ENCODE peak calls at places on chromosomes 7 and 10, in nine cellular contexts. S is prostate gland, B is H54, U is gastrocnemius medialis, X is adrenal gland, G is K562, A is stomach, Z is uterus, D is lower leg skin. T is an unnamed sample.

GRCh38 chr7:12244129-12244528 is 33.0 kb downstream of the TMEM106B start:
- DNase-seq in B (peak), X (no peak), D (no peak), Z (no peak), U (no peak), G (peak), S (no peak), A (peak), T (peak)

GRCh38 chr7:28981282-28981555 is 23.1 kb upstream of the TRIL start:
- DNase-seq in D (no peak), S (no peak), A (no peak), X (no peak), U (no peak), G (no peak), Z (no peak), B (no peak), T (no peak)

GRCh38 chr10:55283041-55283440 is 482.0 kb upstream of the PCDH15 start:
- DNase-seq in A (no peak), U (no peak), D (no peak), G (no peak), B (no peak), X (peak), Z (no peak), S (no peak), T (no peak)

GRCh38 chr7:153188161-153188560 is 428.6 kb downstream of the ACTR3B start:
- DNase-seq in D (no peak), U (no peak), X (no peak), A (no peak), B (no peak), S (no peak), Z (no peak), G (no peak), T (no peak)

GRCh38 chr7:24936121-24936824 is 43.7 kb downstream of the OSBPL3 start:
- DNase-seq in U (no peak), X (no peak), G (no peak), B (no peak), D (no peak), A (no peak), Z (no peak), S (no peak), T (no peak)

GRCh38 chr7:45145881-45146280 is 11.7 kb upstream of the RAMP3 start:
- DNase-seq in U (peak), Z (no peak), A (no peak), G (no peak), S (no peak), D (no peak), B (no peak), X (no peak), T (no peak)

GRCh38 chr7:118870187-118870586 is 645.7 kb downstream of the ANKRD7 start:
- DNase-seq in X (no peak), D (no peak), B (no peak), A (no peak), U (no peak), G (no peak), Z (no peak), S (no peak), T (no peak)

GRCh38 chr10:125448596-125448995 is 234.4 kb downstream of the TEX36 start:
- DNase-seq in D (no peak), A (no peak), X (no peak), B (peak), Z (no peak), G (peak), U (no peak), S (no peak), T (peak)

GRCh38 chr10:28179490-28180099 is 123.3 kb downstream of the MPP7 start:
- DNase-seq in A (no peak), X (peak), U (no peak), D (no peak), G (peak), B (no peak), S (peak), Z (peak), T (peak)

GRCh38 chr7:1725199-1725701 is 55.2 kb downstream of the ELFN1 start:
- DNase-seq in D (no peak), S (no peak), U (peak), A (peak), B (no peak), Z (no peak), G (no peak), X (no peak), T (no peak)

GRCh38 chr10:13505040-13505680 is 23.7 kb downstream of the BEND7 start:
- DNase-seq in X (no peak), U (no peak), G (no peak), D (no peak), S (no peak), B (no peak), Z (no peak), A (no peak), T (no peak)

GRCh38 chr10:60733189-60733815 is 45.0 kb upstream of the CDK1 start:
- DNase-seq in A (peak), U (no peak), G (peak), S (peak), D (no peak), X (peak), B (no peak), Z (no peak), T (peak)
- TF ChIP-seq POLR2A in A (no peak), U (no peak), G (no peak), S (peak), D (no peak), X (no peak), B (no peak), Z (peak), T (no peak)

GRCh38 chr7:98879198-98879988 is 1.1 kb downstream of the TRRAP start:
- DNase-seq in D (peak), G (peak), S (peak), U (peak), Z (no peak), A (no peak), B (no peak), X (no peak), T (peak)
- TF ChIP-seq POLR2A in D (no peak), G (no peak), S (no peak), U (peak), Z (no peak), A (no peak), B (no peak), X (no peak), T (no peak)

GRCh38 chr7:50449881-50450690 is at the start of gene FIGNL1:
- DNase-seq in B (peak), D (peak), A (peak), S (peak), Z (peak), U (peak), X (peak), G (peak), T (peak)
- TF ChIP-seq POLR2A in B (peak), D (no peak), A (no peak), S (no peak), Z (peak), U (no peak), X (peak), G (peak), T (no peak)

GRCh38 chr10:43394868-43395267 is 14.1 kb downstream of the HNRNPF start:
- DNase-seq in B (no peak), Z (no peak), A (no peak), G (peak), X (no peak), D (no peak), U (peak), S (no peak), T (no peak)

GRCh38 chr10:43395571-43396060 is 13.4 kb downstream of the HNRNPF start:
- DNase-seq in B (no peak), Z (no peak), X (peak), S (no peak), G (peak), A (no peak), D (peak), U (peak), T (no peak)

GRCh38 chr10:43393606-43394360 is 15.2 kb downstream of the HNRNPF start:
- DNase-seq in G (no peak), U (peak), S (no peak), Z (no peak), A (no peak), D (no peak), X (no peak), B (no peak), T (no peak)

GRCh38 chr10:43396928-43397624 is 11.9 kb downstream of the HNRNPF start:
- DNase-seq in B (peak), D (peak), U (peak), X (peak), S (peak), Z (peak), G (no peak), A (peak), T (peak)

DNA sequence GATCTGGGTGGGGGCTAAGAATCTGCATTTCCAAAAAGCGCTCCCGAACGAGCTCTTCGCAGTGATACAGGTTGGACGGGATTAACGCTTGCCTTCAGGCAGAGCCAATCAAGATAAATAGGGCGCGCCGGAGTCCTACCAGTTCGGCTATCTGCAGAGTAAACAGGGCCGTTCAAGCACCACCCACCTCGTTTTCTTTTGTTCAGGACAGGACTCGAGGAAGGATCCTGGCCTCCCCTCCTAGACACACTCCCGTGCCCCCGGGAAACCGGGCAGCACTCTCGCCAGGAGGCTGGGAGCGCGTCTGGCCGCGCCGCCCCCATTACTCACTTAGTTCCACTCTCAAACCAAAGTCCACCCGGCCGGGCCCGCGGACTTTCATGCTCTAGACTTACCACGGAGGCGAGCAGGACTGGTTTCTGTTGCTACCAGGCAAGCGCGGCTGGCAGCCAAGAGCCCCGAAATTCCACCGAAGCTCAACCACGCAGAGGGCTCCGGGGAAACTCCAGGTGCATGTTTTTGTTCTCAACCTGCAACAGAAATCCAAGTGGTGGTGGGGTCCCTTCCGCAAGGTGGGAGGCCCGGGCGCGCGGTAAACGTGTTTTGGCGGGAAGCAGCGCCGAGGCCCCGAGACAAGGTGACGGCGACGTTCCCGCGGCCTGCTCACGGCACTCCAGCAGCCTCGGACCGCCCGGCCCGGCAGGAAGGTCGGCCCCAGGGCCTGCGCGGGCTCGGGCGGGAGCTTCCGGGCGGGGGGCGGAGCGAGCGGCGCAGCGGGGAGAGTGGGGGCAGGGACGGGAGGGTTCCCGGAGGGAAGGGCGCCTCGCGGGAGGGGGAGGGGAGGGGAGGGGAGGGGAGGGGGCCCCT is 12.7 kb downstream of the HNRNPF start:
- DNase-seq in A (peak), D (peak), G (peak), X (peak), Z (peak), B (peak), S (peak), U (peak), T (peak)
- TF ChIP-seq POLR2A in A (peak), D (no peak), G (peak), X (no peak), Z (peak), B (peak), S (peak), U (no peak), T (no peak)

DNA sequence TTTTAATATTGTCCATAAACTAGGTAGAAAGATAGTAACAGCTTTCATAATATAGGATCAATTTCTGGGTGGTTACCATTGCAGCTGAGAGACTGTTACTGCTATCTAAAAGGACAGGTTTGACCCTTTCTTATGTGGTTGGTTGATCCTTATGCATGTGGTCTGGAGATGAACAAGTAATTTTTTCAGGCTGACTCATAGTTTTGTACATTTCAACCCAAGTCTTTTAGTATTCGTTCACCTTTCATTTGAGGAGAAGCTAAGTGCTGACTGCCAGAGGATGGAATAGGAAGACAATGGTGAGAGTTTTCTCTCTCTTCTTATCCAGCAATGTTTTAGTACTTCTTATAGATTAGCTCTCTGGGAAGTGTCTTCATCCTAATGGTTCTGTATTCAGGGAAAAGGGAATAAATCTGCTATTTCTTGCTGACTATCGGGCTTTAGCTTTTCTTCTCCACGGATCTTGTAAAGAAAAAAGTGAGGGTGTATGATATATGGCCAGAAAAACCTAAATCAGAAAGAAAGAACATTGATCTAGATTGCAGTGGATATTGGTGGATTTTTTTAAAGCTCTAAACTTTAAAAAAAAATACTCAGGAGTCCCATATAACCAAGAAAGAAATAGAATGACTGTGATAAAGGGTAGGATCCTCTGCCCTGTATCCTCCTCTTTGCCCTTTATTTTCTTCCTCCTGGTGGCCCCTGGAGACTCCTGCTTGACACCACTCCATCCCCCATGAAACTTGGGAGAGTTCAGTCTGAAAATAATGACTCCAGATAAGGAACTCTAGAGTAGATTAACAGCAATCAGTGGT is 88.0 kb downstream of the CPED1 start:
- DNase-seq in X (no peak), D (no peak), G (peak), A (no peak), U (no peak), Z (no peak), B (peak), S (no peak), T (no peak)
- TF ChIP-seq POLR2A in X (no peak), D (no peak), G (peak), A (no peak), U (no peak), Z (no peak), B (no peak), S (no peak), T (no peak)

GRCh38 chr10:35089641-35090161 is 440 bp downstream of the CUL2 start:
- DNase-seq in S (no peak), D (peak), B (peak), Z (no peak), G (peak), U (no peak), X (no peak), A (no peak), T (peak)

GRCh38 chr10:35092851-35093250 is 2.7 kb upstream of the CUL2 start:
- DNase-seq in S (no peak), A (no peak), U (no peak), B (no peak), Z (no peak), X (no peak), G (no peak), D (no peak), T (no peak)

GRCh38 chr10:35091994-35092393 is 1.9 kb upstream of the CUL2 start:
- DNase-seq in X (no peak), Z (no peak), S (no peak), B (no peak), A (no peak), U (no peak), D (no peak), G (no peak), T (no peak)

GRCh38 chr10:35096312-35096711 is 6.2 kb upstream of the CUL2 start:
- DNase-seq in X (no peak), Z (no peak), A (no peak), S (no peak), U (no peak), G (no peak), D (no peak), B (no peak), T (no peak)

GRCh38 chr10:35090162-35090954 is at the start of gene CUL2:
- DNase-seq in S (peak), B (peak), X (peak), G (peak), Z (peak), U (peak), A (peak), D (peak), T (peak)
- TF ChIP-seq POLR2A in S (no peak), B (peak), X (no peak), G (no peak), Z (no peak), U (peak), A (no peak), D (no peak), T (peak)

GRCh38 chr10:89301721-89302445 is at the start of gene IFIT2:
- DNase-seq in S (peak), G (no peak), A (peak), B (no peak), U (peak), X (no peak), Z (peak), D (no peak), T (peak)
- TF ChIP-seq POLR2A in S (peak), G (no peak), A (no peak), B (no peak), U (peak), X (peak), Z (peak), D (no peak), T (no peak)

GRCh38 chr7:100874577-100875355 is at the start of gene SRRT:
- DNase-seq in A (peak), U (peak), D (peak), Z (peak), X (peak), S (peak), G (peak), B (peak), T (peak)
- TF ChIP-seq POLR2A in A (peak), U (peak), D (peak), Z (peak), X (peak), S (peak), G (peak), B (peak), T (peak)

T was measured in testis.